ENCODE peak calls at places on chromosome 20, in five cellular contexts. V is activated T-helper 1 cell treated with anti-CD3 and anti-CD28 coated beads, Interleukin-2, amount 50 U/mL, for 16 hours; H is psoas muscle; E is fibroblast of lung; K is SK-N-SH. Q is an unnamed sample.

GRCh38 chr20:51594206-51594998 is 51.9 kb upstream of the NFATC2 start:
- DNase-seq in H (no peak), E (no peak), V (no peak), K (no peak), Q (no peak)

GRCh38 chr20:49579874-49580817 is 12.2 kb upstream of the PTGIS start:
- DNase-seq in K (no peak), H (peak; percentile 49), E (peak; percentile 89), V (no peak), Q (peak; percentile 76)

GRCh38 chr20:60123652-60124051 is 165.4 kb downstream of the CDH26 start:
- DNase-seq in V (no peak), H (no peak), E (no peak), K (no peak), Q (no peak)

GRCh38 chr20:24627926-24628325 is 158.5 kb downstream of the SYNDIG1 start:
- DNase-seq in K (no peak), E (no peak), V (no peak), H (no peak), Q (no peak)

GRCh38 chr20:7926767-7927166 is 13.5 kb downstream of the HAO1 start:
- DNase-seq in H (no peak), V (no peak), K (peak; percentile 10), E (peak; percentile 51), Q (no peak)

GRCh38 chr20:50868509-50869495 is 62.4 kb downstream of the ADNP start:
- DNase-seq in V (no peak), E (no peak), H (no peak), K (no peak), Q (no peak)

GRCh38 chr20:24118781-24119175 is 130.2 kb upstream of the GGTLC1 start:
- DNase-seq in K (peak; percentile 34), H (no peak), V (no peak), E (no peak), Q (no peak)

GRCh38 chr20:945841-946240 is 29.7 kb upstream of the ANGPT4 start:
- DNase-seq in V (no peak), K (no peak), E (no peak), H (no peak), Q (no peak)

GRCh38 chr20:47929368-47930115 is 144.3 kb upstream of the SULF2 start:
- DNase-seq in E (peak; percentile 89), H (no peak), K (no peak), V (no peak), Q (no peak)

GRCh38 chr20:50815162-50815989 is 20.5 kb downstream of the BCAS4 start:
- DNase-seq in V (no peak), H (no peak), K (no peak), E (peak; percentile 81), Q (no peak)

GRCh38 chr20:235891-236290 is 8.8 kb downstream of the DEFB129 start:
- DNase-seq in H (no peak), V (no peak), E (peak; percentile 3), K (peak; percentile 17), Q (peak; percentile 41)

GRCh38 chr20:58868795-58869194 is 16.3 kb downstream of the GNAS start:
- DNase-seq in V (no peak), H (no peak), K (no peak), E (no peak), Q (no peak)

GRCh38 chr20:22611636-22612035 is 27.3 kb upstream of the FOXA2 start:
- DNase-seq in H (no peak), V (no peak), K (no peak), E (no peak), Q (no peak)

GRCh38 chr20:31708839-31709534 is 13.7 kb downstream of the BCL2L1 start:
- DNase-seq in K (no peak), H (no peak), V (no peak), E (no peak), Q (no peak)

GRCh38 chr20:48897298-48898044 is 24.0 kb upstream of the ARFGEF2 start:
- DNase-seq in V (no peak), K (no peak), H (no peak), E (peak; percentile 95), Q (no peak)

GRCh38 chr20:50305636-50306477 is 115.2 kb downstream of the CEBPB start:
- DNase-seq in V (no peak), K (peak; percentile 18), E (no peak), H (peak; percentile 64), Q (peak; percentile 46)

GRCh38 chr20:23157741-23158140 is 71.6 kb upstream of the CD93 start:
- DNase-seq in H (no peak), K (no peak), E (peak; percentile 50), V (no peak), Q (no peak)

Q was measured in left ventricle myocardium superior.